ENCODE peak calls at places on chromosomes 2 and 18, in four cellular contexts. R is H1, N is mesendoderm, L is H9. I is an unnamed sample.

GRCh38 chr18:76709659-76710645 is 112.4 kb upstream of the ZNF236 start:
- DNase-seq in R (peak; percentile 73), N (peak; percentile 73), L (peak; percentile 72), I (peak; percentile 65)

GRCh38 chr18:31321719-31322118 is 3.8 kb downstream of the DSG1 start:
- DNase-seq in R (no peak), N (no peak), L (no peak), I (no peak)

GRCh38 chr2:110744429-110744828 is 12.1 kb downstream of the ACOXL start:
- DNase-seq in R (no peak), N (no peak), L (no peak), I (no peak)

GRCh38 chr2:24828641-24829040 is 35.4 kb downstream of the CENPO start:
- DNase-seq in R (no peak), N (no peak), L (no peak), I (no peak)

GRCh38 chr2:238765590-238765989 is 82.3 kb upstream of the TWIST2 start:
- DNase-seq in R (no peak), N (no peak), L (no peak), I (no peak)

GRCh38 chr2:192190474-192190873 is 4.3 kb downstream of the TMEFF2 start:
- DNase-seq in R (no peak), N (no peak), L (no peak), I (peak; percentile 58)

GRCh38 chr2:43924463-43924862 is 71.3 kb downstream of the LRPPRC start:
- DNase-seq in R (no peak), N (no peak), L (no peak), I (no peak)

GRCh38 chr2:58339548-58340243 is 98.6 kb upstream of the FANCL start:
- DNase-seq in R (no peak), N (no peak), L (no peak), I (no peak)

GRCh38 chr2:636649-637405 is 40.4 kb downstream of the TMEM18 start:
- DNase-seq in R (peak; percentile 90), N (peak; percentile 79), L (peak; percentile 75), I (peak; percentile 31)

GRCh38 chr2:233811087-233811486 is 33.0 kb downstream of the MROH2A start:
- DNase-seq in R (no peak), N (no peak), L (no peak), I (no peak)

GRCh38 chr2:159074605-159075004 is 106.2 kb downstream of the TANC1 start:
- DNase-seq in R (no peak), N (no peak), L (no peak), I (no peak)

GRCh38 chr2:46181789-46182530 is 115.2 kb upstream of the EPAS1 start:
- DNase-seq in R (no peak), N (no peak), L (no peak), I (no peak)

GRCh38 chr2:239954166-239955085 is 70.7 kb downstream of the NDUFA10 start:
- DNase-seq in R (no peak), N (no peak), L (no peak), I (peak; percentile 24)

GRCh38 chr2:23433282-23433681 is 48.3 kb downstream of the KLHL29 start:
- DNase-seq in R (peak; percentile 33), N (no peak), L (no peak), I (no peak)

GRCh38 chr2:134778372-134778771 is 59.6 kb upstream of the TMEM163 start:
- DNase-seq in R (no peak), N (peak; percentile 35), L (peak; percentile 59), I (no peak)

GRCh38 chr2:238585836-238586821 is 159.4 kb downstream of the ASB1 start:
- DNase-seq in R (no peak), N (no peak), L (peak; percentile 22), I (no peak)

GRCh38 chr2:73961823-73962615 is 22.7 kb upstream of the TET3 start:
- DNase-seq in R (no peak), N (peak; percentile 11), L (no peak), I (no peak)

GRCh38 chr2:119544075-119545031 is at the start of gene CFAP221:
- DNase-seq in R (peak; percentile 93), N (peak; percentile 89), L (peak; percentile 81), I (peak; percentile 28)

GRCh38 chr2:201242562-201243277 is 17.6 kb upstream of the CASP8 start:
- DNase-seq in R (no peak), N (no peak), L (no peak), I (no peak)

GRCh38 chr18:50614838-50615237 is 55.0 kb downstream of the MAPK4 start:
- DNase-seq in R (no peak), N (no peak), L (no peak), I (no peak)

DNA sequence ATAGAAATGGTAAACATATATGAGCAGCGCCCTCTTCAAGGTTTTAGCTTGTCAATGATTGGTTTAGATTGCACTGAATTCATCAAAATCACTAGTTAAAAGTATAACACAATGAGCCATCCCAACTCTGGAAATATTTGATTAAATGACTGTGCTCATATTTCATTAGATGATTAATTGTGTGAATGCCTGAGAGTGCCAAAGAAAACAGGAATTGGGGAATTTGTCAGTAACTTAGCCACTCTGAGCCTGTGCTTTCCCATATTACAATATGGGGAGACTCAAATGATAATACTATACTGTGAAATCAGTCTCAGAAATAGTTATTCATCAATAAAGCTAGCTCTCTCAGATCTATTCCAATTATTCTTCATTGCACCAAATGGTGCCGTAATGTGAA is 2087.6 kb upstream of the CELF4 start:
- DNase-seq in R (no peak), N (no peak), L (no peak), I (no peak)
- H4K5ac ChIP-seq in R (no peak overlapping the region), N (no peak overlapping the region), L (no peak overlapping the region), I (no peak overlapping the region)

DNA sequence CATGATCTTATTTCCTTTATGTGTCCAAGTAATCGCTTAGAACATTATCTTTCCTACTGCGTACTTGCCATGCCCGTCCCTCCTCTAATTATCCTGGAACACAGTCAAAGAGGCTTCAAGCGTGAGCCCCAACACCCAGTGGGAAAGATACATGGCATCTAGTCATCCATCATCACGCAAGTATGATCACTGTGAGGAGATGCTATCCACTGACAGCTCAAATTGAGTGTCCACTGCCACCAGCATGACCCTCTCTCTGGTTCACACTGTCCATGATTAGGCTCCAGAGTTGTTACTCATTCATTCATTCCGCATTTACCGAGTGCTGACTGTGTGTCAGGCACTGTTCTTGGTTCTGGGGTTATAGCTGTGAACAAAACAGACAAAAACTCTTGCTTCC is 124.6 kb downstream of the COPS8 start:
- DNase-seq in R (no peak), N (no peak), L (no peak), I (no peak)
- H4K5ac ChIP-seq in R (no peak overlapping the region), N (no peak overlapping the region), L (no peak overlapping the region), I (peak overlapping the region; percentile 66)

DNA sequence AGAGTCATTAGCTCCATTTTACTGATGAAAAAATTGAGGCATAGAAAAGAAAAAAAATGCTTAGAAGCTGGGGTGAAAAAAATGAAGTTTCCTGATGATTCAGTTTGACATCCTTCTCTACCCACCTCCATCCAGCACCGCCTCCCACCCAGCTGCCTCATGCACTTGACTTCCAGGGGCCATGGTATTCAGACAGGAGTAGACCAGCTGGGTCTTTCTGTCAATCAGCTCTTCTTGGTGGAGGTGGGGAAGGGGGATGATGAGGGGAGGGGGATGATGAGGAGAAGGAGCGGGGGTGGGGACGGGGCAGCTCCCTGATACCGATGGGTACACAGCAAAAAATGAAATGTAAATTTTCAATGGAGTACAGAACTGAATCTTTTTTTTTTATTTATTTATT is 10.2 kb upstream of the KCNF1 start:
- DNase-seq in R (no peak), N (no peak), L (no peak), I (no peak)
- H4K5ac ChIP-seq in R (no peak overlapping the region), N (no peak overlapping the region), L (no peak overlapping the region), I (no peak overlapping the region)

GRCh38 chr2:36572752-36573125 is 25.2 kb downstream of the FEZ2 start:
- DNase-seq in R (no peak), N (no peak), L (no peak), I (no peak)

GRCh38 chr2:36577884-36578283 is 20.1 kb downstream of the FEZ2 start:
- DNase-seq in R (no peak), N (no peak), L (no peak), I (no peak)

GRCh38 chr2:36572054-36572751 is 25.8 kb downstream of the FEZ2 start:
- DNase-seq in R (no peak), N (peak; percentile 53), L (no peak), I (no peak)

GRCh38 chr2:36573165-36573564 is 24.8 kb downstream of the FEZ2 start:
- DNase-seq in R (no peak), N (no peak), L (no peak), I (no peak)

DNA sequence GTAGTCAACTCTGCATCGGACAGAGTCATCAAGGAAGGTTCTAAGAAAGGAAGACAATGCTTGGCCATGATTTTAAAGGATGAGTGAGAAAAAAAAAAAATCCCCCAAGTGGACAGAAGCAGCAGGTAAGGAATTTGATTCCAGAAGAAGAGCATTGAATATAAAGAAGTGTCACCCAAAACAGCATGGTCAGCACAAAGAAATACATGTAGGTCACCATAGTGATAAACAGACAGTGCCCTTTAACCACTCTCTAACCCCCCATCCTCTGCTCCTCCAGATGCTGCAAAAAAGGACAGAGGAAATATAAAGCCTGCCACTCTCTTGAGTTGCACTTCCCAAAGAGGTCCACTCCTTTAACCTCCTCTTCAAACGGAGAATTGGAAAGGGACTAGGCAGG is 23.4 kb downstream of the FEZ2 start:
- DNase-seq in R (no peak), N (no peak), L (no peak), I (no peak)
- H4K5ac ChIP-seq in R (no peak overlapping the region), N (no peak overlapping the region), L (no peak overlapping the region), I (no peak overlapping the region)

DNA sequence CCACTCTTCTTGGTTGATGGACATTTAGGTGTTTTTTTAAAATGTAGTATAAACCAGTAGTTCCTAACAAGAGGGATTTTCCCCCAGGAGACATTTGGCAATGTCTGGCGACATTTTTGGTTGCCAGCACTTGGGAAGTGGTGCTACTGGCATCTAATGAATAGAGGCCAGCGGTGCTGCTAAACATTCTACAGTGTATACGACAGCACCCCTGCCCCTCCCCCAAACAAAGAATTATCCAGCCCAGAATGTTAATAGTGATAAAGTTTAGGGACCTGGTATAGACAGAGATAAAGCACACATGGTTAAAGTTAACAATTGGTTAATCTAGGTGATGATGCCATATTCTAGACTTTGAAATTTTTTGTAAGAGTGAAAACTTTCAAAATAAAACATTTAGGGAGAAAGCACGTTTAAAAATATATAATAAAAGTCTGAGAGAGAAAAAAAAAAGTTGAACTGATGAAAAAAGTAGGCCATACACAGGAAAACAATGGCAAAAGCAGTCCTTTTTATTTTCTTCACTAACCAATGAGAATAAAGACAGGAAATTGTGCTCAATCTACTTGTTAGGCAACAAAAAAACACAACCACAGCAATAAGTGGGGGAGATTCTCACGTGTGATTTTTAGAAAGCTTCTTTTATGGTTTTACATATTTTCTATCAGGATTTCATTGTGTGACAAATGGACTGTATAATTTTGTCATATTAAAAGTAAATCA is 14.8 kb downstream of the FBXO48 start:
- DNase-seq in R (no peak), N (no peak), L (no peak), I (no peak)
- H4K5ac ChIP-seq in R (no peak overlapping the region), N (no peak overlapping the region), L (no peak overlapping the region), I (no peak overlapping the region)

DNA sequence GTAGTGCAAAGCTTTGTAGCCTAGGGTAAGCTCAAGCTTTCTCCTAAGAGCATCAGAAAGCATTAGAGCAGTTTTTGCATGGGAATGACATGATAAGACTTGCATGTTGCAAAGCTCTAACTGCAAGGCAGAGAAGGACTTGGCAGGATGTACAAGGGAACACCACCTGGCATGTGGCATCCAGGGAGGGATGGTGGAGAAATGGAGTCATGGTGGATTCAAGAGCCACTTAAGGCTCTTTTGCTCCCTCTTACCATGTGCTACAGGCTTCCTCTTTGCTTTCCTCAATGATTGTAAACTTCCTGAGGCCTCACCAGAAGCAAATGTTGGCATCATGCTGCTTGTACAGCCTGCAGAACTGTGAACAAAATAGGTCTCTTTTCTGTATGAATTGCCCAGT is 266.0 kb downstream of the GLI2 start:
- DNase-seq in R (no peak), N (no peak), L (no peak), I (no peak)
- H4K5ac ChIP-seq in R (no peak overlapping the region), N (no peak overlapping the region), L (no peak overlapping the region), I (no peak overlapping the region)

GRCh38 chr2:177703159-177703558 is 310.6 kb downstream of the AGPS start:
- DNase-seq in R (no peak), N (no peak), L (no peak), I (no peak)
- H4K5ac ChIP-seq in R (no peak overlapping the region), N (no peak overlapping the region), L (no peak overlapping the region), I (no peak overlapping the region)